ENCODE peak calls at places on chromosomes 2 and 18, in ten cellular contexts. G, V, W, R, F, I, C, O, K and L are unnamed samples.

GRCh38 chr18:8718401-8718913 is 13.1 kb downstream of the MTCL1 start:
- DNase-seq in G (no peak), V (no peak), W (no peak), R (no peak), F (no peak), I (no peak), C (no peak), O (no peak), K (no peak), L (no peak)

GRCh38 chr2:190551928-190552327 is 17.4 kb upstream of the NEMP2 start:
- DNase-seq in G (no peak), V (no peak), W (peak; percentile 9), R (no peak), F (no peak), I (no peak), C (no peak), O (no peak), K (no peak), L (no peak)

GRCh38 chr2:84946204-84947009 is 24.6 kb upstream of the KCMF1 start:
- DNase-seq in G (no peak), V (no peak), W (no peak), R (no peak), F (no peak), I (no peak), C (no peak), O (peak; percentile 96), K (no peak), L (no peak)

GRCh38 chr18:35733419-35733818 is 151.9 kb downstream of the GALNT1 start:
- DNase-seq in G (no peak), V (no peak), W (no peak), R (no peak), F (no peak), I (no peak), C (no peak), O (no peak), K (no peak), L (no peak)

GRCh38 chr18:60978338-60978737 is 354.9 kb upstream of the CDH20 start:
- DNase-seq in G (no peak), V (no peak), W (peak; percentile 11), R (no peak), F (no peak), I (no peak), C (no peak), O (no peak), K (no peak), L (no peak)

GRCh38 chr2:206982360-206982759 is 43.0 kb downstream of the CPO start:
- DNase-seq in G (no peak), V (no peak), W (no peak), R (no peak), F (no peak), I (no peak), C (no peak), O (no peak), K (no peak), L (no peak)

GRCh38 chr2:210617732-210618330 is 61.4 kb downstream of the CPS1 start:
- DNase-seq in G (no peak), V (no peak), W (peak; percentile 7), R (no peak), F (no peak), I (no peak), C (no peak), O (peak; percentile 12), K (peak; percentile 20), L (no peak)

GRCh38 chr18:77038182-77038581 is 94.4 kb downstream of the MBP start:
- DNase-seq in G (no peak), V (no peak), W (no peak), R (no peak), F (no peak), I (no peak), C (no peak), O (no peak), K (no peak), L (no peak)

GRCh38 chr2:67649331-67650071 is 252.4 kb downstream of the ETAA1 start:
- DNase-seq in G (peak; percentile 42), V (peak; percentile 22), W (peak; percentile 23), R (peak; percentile 2), F (no peak), I (no peak), C (no peak), O (no peak), K (peak; percentile 25), L (no peak)

GRCh38 chr2:207112397-207112796 is 53.4 kb downstream of the KLF7 start:
- DNase-seq in G (no peak), V (no peak), W (no peak), R (no peak), F (no peak), I (no peak), C (no peak), O (no peak), K (no peak), L (no peak)

GRCh38 chr2:73284296-73285161 is at the start of gene FBXO41:
- DNase-seq in G (no peak), V (no peak), W (peak; percentile 49), R (peak; percentile 91), F (peak; percentile 82), I (peak; percentile 62), C (no peak), O (no peak), K (no peak), L (peak; percentile 11)

GRCh38 chr18:47881752-47882455 is 48.6 kb downstream of the SMAD2 start:
- DNase-seq in G (no peak), V (no peak), W (no peak), R (no peak), F (no peak), I (no peak), C (no peak), O (peak; percentile 27), K (no peak), L (no peak)

DNA sequence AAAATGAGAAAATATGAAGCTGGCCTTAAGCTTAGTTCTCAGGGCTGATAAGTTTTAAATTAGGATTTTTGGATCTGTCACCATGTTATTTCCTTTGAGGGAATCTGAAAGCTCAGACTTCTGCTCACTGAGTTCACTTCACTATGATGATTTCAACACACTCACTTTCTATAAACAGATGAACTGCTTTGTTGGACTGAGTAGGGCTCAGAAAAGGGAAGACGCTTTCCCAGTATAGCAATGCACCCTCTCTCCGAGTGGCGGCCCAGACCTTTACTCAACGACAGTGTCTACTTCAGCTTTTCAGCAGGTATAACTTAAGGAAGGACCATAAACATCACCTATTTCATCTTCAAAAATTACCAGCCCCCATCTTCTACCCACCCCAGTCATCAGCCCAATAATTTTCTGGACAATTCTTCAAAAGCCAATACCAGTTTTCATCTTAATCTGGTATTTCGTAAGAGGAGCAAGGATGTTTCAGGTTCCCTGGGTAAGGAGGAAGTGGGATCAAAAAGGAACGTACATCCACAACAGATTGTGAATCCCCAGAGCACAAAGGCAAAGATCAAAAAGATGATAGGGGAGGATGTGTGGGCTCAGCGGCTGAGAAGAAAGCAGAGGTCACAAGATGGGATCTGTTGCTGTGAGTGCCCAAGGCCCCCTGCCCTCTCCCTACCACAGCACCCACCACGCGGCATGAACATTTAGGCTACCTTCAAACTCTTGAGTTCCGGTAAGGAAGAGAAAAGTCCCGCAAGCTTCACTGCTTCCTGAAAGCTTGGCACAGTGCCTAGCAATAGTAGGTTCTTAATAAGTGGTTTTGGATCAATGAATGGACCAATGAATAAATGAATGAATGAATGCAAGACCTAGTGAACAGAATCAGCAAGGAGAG is 41.9 kb downstream of the LPIN2 start:
- DNase-seq in G (no peak), V (no peak), W (no peak), R (no peak), F (no peak), I (no peak), C (no peak), O (no peak), K (no peak), L (no peak)
- TF ChIP-seq POLR2A in G (no peak), V (no peak), W (no peak), R (no peak), F (no peak), I (no peak), C (peak; percentile 36), O (no peak), K (no peak), L (no peak)

DNA sequence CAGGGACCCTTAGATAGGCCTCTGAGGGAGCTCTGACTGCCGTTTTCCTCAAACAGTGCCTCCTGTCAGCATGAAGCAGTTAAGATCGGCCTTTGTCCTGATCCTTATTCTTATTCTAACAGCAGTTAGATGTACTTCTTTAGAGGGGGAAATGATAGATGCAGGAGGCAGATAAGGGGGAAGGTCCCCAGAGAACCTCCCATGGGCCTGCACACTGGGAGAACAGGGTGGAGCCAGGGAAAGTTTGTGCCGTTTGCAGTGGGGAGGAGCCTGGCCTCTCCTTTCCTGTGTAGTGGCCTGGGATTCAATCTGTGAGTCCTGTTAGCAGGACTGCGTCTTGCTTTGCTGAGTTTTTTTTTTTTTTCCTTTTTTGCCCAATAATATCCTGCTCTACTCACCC is 7.9 kb upstream of the INPP4A start:
- DNase-seq in G (peak; percentile 67), V (no peak), W (no peak), R (no peak), F (no peak), I (no peak), C (no peak), O (no peak), K (no peak), L (no peak)
- TF ChIP-seq POLR2A in G (no peak), V (no peak), W (no peak), R (no peak), F (no peak), I (no peak), C (no peak), O (no peak), K (no peak), L (no peak)

GRCh38 chr2:9751831-9752230 is 91.4 kb upstream of the TAF1B start:
- DNase-seq in G (no peak), V (no peak), W (no peak), R (peak; percentile 43), F (no peak), I (no peak), C (no peak), O (no peak), K (no peak), L (no peak)

GRCh38 chr2:9752441-9753275 is 90.6 kb upstream of the TAF1B start:
- DNase-seq in G (no peak), V (no peak), W (no peak), R (peak; percentile 77), F (no peak), I (no peak), C (no peak), O (peak; percentile 81), K (no peak), L (no peak)

GRCh38 chr2:9753665-9754531 is 89.4 kb upstream of the TAF1B start:
- DNase-seq in G (no peak), V (no peak), W (no peak), R (peak; percentile 77), F (no peak), I (no peak), C (no peak), O (no peak), K (no peak), L (no peak)

GRCh38 chr2:9754532-9754887 is 88.8 kb upstream of the TAF1B start:
- DNase-seq in G (no peak), V (no peak), W (no peak), R (no peak), F (no peak), I (no peak), C (no peak), O (no peak), K (no peak), L (no peak)

GRCh38 chr2:9753276-9753600 is 90.0 kb upstream of the TAF1B start:
- DNase-seq in G (no peak), V (no peak), W (peak; percentile 82), R (no peak), F (peak; percentile 59), I (no peak), C (no peak), O (peak; percentile 88), K (no peak), L (peak; percentile 42)
- TF ChIP-seq POLR2A in G (no peak), V (no peak), W (peak; percentile 48), R (no peak), F (no peak), I (no peak), C (no peak), O (no peak), K (no peak), L (no peak)

GRCh38 chr2:241228860-241229516 is 40.5 kb downstream of the ANO7 start:
- DNase-seq in G (no peak), V (peak; percentile 38), W (peak; percentile 55), R (peak; percentile 73), F (no peak), I (no peak), C (no peak), O (no peak), K (no peak), L (no peak)
- TF ChIP-seq POLR2A in G (no peak), V (no peak), W (no peak), R (no peak), F (no peak), I (no peak), C (no peak), O (no peak), K (no peak), L (no peak)